ENCODE peak calls at places on chromosomes 11 and 22, in five cellular contexts. Y is aorta, X is T-cell, N is activated gamma-delta T cell treated with Interleukin-2 at 50 U/mL for 16 hours, T is RWPE1. P is an unnamed sample.

GRCh38 chr22:35594686-35595085 is 22.4 kb downstream of the MB start:
- DNase-seq in Y (no peak), X (no peak), N (no peak), T (no peak), P (no peak)

GRCh38 chr11:77410076-77410827 is 63.6 kb downstream of the PAK1 start:
- DNase-seq in Y (no peak), X (no peak), N (no peak), T (no peak), P (no peak)

GRCh38 chr11:61174275-61174674 is 13.0 kb upstream of the VPS37C start:
- DNase-seq in Y (no peak), X (no peak), N (no peak), T (no peak), P (no peak)

GRCh38 chr11:27391336-27392015 is 28.5 kb upstream of the CCDC34 start:
- DNase-seq in Y (no peak), X (no peak), N (no peak), T (peak; percentile 3), P (no peak)

GRCh38 chr11:34176980-34177319 is 71.5 kb downstream of the NAT10 start:
- DNase-seq in Y (no peak), X (no peak), N (no peak), T (no peak), P (no peak)

GRCh38 chr11:115892016-115892415 is 387.8 kb upstream of the CADM1 start:
- DNase-seq in Y (no peak), X (no peak), N (no peak), T (no peak), P (no peak)

GRCh38 chr11:78140392-78141077 is 1.1 kb upstream of the ALG8 start:
- DNase-seq in Y (no peak), X (no peak), N (no peak), T (no peak), P (no peak)

GRCh38 chr11:32312865-32313403 is 122.4 kb downstream of the WT1 start:
- DNase-seq in Y (no peak), X (no peak), N (no peak), T (peak; percentile 51), P (no peak)

GRCh38 chr11:95398437-95399112 is 167.6 kb upstream of the SESN3 start:
- DNase-seq in Y (no peak), X (no peak), N (no peak), T (no peak), P (no peak)

GRCh38 chr11:66003291-66003690 is 988 bp downstream of the BANF1 start:
- DNase-seq in Y (peak; percentile 38), X (no peak), N (no peak), T (no peak), P (no peak)

GRCh38 chr11:74465291-74465708 is 2.0 kb downstream of the KCNE3 start:
- DNase-seq in Y (no peak), X (no peak), N (no peak), T (no peak), P (no peak)

GRCh38 chr11:47966621-47967020 is 13.7 kb upstream of the PTPRJ start:
- DNase-seq in Y (no peak), X (no peak), N (no peak), T (no peak), P (no peak)

GRCh38 chr11:45652781-45653180 is 12.6 kb downstream of the CHST1 start:
- DNase-seq in Y (peak; percentile 51), X (no peak), N (no peak), T (no peak), P (no peak)

GRCh38 chr11:113475160-113475761 is at the start of gene DRD2:
- DNase-seq in Y (no peak), X (no peak), N (no peak), T (no peak), P (no peak)

GRCh38 chr11:32219320-32219719 is 128.4 kb downstream of the RCN1 start:
- DNase-seq in Y (no peak), X (no peak), N (no peak), T (no peak), P (no peak)

GRCh38 chr11:75022289-75022688 is 33.6 kb downstream of the NEU3 start:
- DNase-seq in Y (no peak), X (no peak), N (no peak), T (no peak), P (no peak)

GRCh38 chr11:134124660-134125451 is 56.0 kb downstream of the JAM3 start:
- DNase-seq in Y (peak; percentile 57), X (no peak), N (no peak), T (no peak), P (no peak)

GRCh38 chr22:23032681-23033080 is 37.6 kb upstream of the GNAZ start:
- DNase-seq in Y (no peak), X (no peak), N (no peak), T (no peak), P (no peak)

P was measured in natural killer cell.